ENCODE peak calls at places on chromosomes 13 and 19, in eight cellular contexts. J is colonic mucosa, W is upper lobe of right lung, H is HepG2, Y is prostate gland, K is hepatocyte, Z is ascending aorta, Q is astrocyte. F is an unnamed sample. For H3K27me3, the result is how much of the 10 kb centered on the place peaks cover.

GRCh38 chr19:14073925-14074838 is 1.6 kb downstream of the MISP3 start:
- DNase-seq in J (peak), W (peak), H (no peak), Y (peak), K (peak), Z (no peak), Q (no peak), F (no peak)

GRCh38 chr19:57099199-57099661 is 20.6 kb upstream of the USP29 start:
- DNase-seq in J (peak), W (peak), H (peak), Y (peak), K (peak), Z (peak), Q (peak), F (peak)

GRCh38 chr13:79451500-79451962 is 29.4 kb upstream of the NDFIP2 start:
- DNase-seq in J (no peak), W (no peak), H (no peak), Y (no peak), K (peak), Z (no peak), Q (peak), F (peak)

GRCh38 chr13:39516140-39516539 is 86.9 kb downstream of the LHFPL6 start:
- DNase-seq in J (no peak), W (no peak), H (no peak), Y (no peak), K (no peak), Z (no peak), Q (peak), F (no peak)

GRCh38 chr19:20038358-20039202 is 725 bp downstream of the ZNF682 start:
- DNase-seq in J (no peak), W (no peak), H (no peak), Y (no peak), K (no peak), Z (no peak), Q (peak), F (no peak)

GRCh38 chr13:48624016-48624415 is 29.7 kb upstream of the CYSLTR2 start:
- DNase-seq in J (no peak), W (no peak), H (no peak), Y (no peak), K (no peak), Z (no peak), Q (no peak), F (no peak)

GRCh38 chr13:69324109-69324886 is 783.3 kb upstream of the ATXN8OS start:
- DNase-seq in J (no peak), W (no peak), H (peak), Y (no peak), K (peak), Z (no peak), Q (peak), F (no peak)

GRCh38 chr13:25581351-25581750 is 209.6 kb downstream of the ATP8A2 start:
- DNase-seq in J (no peak), W (no peak), H (no peak), Y (no peak), K (no peak), Z (no peak), Q (no peak), F (no peak)

GRCh38 chr19:33437351-33438015 is 64.0 kb downstream of the CEBPG start:
- DNase-seq in J (no peak), W (peak), H (no peak), Y (no peak), K (no peak), Z (no peak), Q (no peak), F (no peak)

GRCh38 chr13:38902551-38902950 is 88.1 kb downstream of the STOML3 start:
- DNase-seq in J (no peak), W (no peak), H (no peak), Y (no peak), K (no peak), Z (no peak), Q (no peak), F (no peak)

GRCh38 chr19:9917322-9917721 is 19.0 kb downstream of the OLFM2 start:
- DNase-seq in J (peak), W (no peak), H (peak), Y (peak), K (peak), Z (peak), Q (no peak), F (no peak)

GRCh38 chr19:40641306-40641705 is 40.1 kb downstream of the LTBP4 start:
- DNase-seq in J (no peak), W (no peak), H (no peak), Y (no peak), K (no peak), Z (no peak), Q (no peak), F (no peak)

GRCh38 chr13:79710376-79710775 is 229.4 kb downstream of the NDFIP2 start:
- DNase-seq in J (no peak), W (no peak), H (no peak), Y (no peak), K (no peak), Z (no peak), Q (peak), F (no peak)

GRCh38 chr13:98207411-98207810 is 30.3 kb upstream of the RNF113B start:
- DNase-seq in J (no peak), W (no peak), H (no peak), Y (no peak), K (no peak), Z (no peak), Q (peak), F (no peak)

GRCh38 chr13:32415019-32415418 is 12.9 kb downstream of the N4BP2L1 start:
- DNase-seq in J (peak), W (no peak), H (no peak), Y (no peak), K (no peak), Z (no peak), Q (no peak), F (no peak)

GRCh38 chr13:78586706-78587105 is 16.6 kb downstream of the POU4F1 start:
- DNase-seq in J (no peak), W (no peak), H (no peak), Y (no peak), K (no peak), Z (no peak), Q (no peak), F (no peak)

GRCh38 chr19:18776736-18777135 is 14.4 kb downstream of the COMP start:
- DNase-seq in J (no peak), W (no peak), H (no peak), Y (no peak), K (no peak), Z (no peak), Q (no peak), F (no peak)

GRCh38 chr19:40445945-40446784 is 2.0 kb upstream of the SERTAD3 start:
- DNase-seq in J (peak), W (no peak), H (no peak), Y (peak), K (peak), Z (no peak), Q (no peak), F (no peak)

GRCh38 chr13:27044837-27045570 is 126.6 kb downstream of the USP12 start:
- DNase-seq in J (no peak), W (no peak), H (no peak), Y (no peak), K (no peak), Z (no peak), Q (no peak), F (no peak)

GRCh38 chr13:51942189-51942588 is 69.1 kb downstream of the ATP7B start:
- DNase-seq in J (peak), W (no peak), H (no peak), Y (no peak), K (no peak), Z (no peak), Q (no peak), F (peak)

GRCh38 chr13:59906413-59907027 is 257.2 kb downstream of the DIAPH3 start:
- DNase-seq in J (no peak), W (no peak), H (peak), Y (no peak), K (peak), Z (no peak), Q (peak), F (no peak)

GRCh38 chr13:98779695-98780094 is 27.2 kb upstream of the SLC15A1 start:
- DNase-seq in J (no peak), W (no peak), H (no peak), Y (no peak), K (no peak), Z (no peak), Q (no peak), F (no peak)

GRCh38 chr19:18637644-18638630 is 1.1 kb downstream of the KLHL26 start:
- DNase-seq in J (peak), W (no peak), H (no peak), Y (peak), K (peak), Z (no peak), Q (no peak), F (no peak)

DNA sequence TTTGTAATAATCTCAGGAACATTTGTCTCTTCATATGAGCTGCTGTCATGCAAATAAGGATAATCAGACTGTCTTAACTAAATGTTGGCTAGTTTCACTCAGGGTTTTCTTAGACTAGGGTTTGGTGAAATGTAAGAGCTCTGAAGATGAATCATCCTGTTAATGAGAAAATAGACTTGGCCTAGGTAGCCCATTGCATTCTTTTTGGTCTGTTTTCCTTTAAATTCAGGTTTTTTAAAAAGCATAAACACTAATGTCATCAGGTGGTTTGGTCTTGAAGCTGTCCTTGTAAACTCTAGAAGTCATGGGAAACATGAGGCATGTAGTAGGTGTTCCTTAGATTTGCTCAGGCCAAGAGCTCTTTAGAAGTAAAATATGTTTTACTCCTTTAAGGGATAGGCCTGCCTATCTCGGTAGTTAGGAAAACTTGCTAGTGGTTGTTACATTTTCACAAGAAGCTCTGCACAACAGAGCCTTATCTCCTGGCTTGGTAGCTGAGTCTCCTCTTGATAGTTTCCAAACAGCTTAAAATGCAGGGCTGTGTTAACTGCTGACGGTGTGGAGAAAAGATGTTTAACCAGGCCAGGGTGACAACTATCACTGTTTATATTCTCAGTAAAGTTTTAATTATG is 62.0 kb upstream of the C1QTNF9B start:
- DNase-seq in J (no peak), W (no peak), H (no peak), Y (no peak), K (no peak), Z (no peak), Q (peak), F (no peak)
- H3K27ac ChIP-seq in J (no peak), W (no peak), H (no peak), Y (no peak), K (peak), Z (no peak), Q (peak), F (no peak)

GRCh38 chr13:40995997-40996396 is 23.1 kb downstream of the ELF1 start:
- DNase-seq in J (no peak), W (no peak), H (no peak), Y (no peak), K (no peak), Z (no peak), Q (no peak), F (no peak)

GRCh38 chr13:40992678-40993077 is 26.4 kb downstream of the ELF1 start:
- DNase-seq in J (no peak), W (no peak), H (no peak), Y (no peak), K (no peak), Z (no peak), Q (no peak), F (no peak)

GRCh38 chr13:40993987-40994386 is 25.1 kb downstream of the ELF1 start:
- DNase-seq in J (peak), W (no peak), H (no peak), Y (peak), K (peak), Z (no peak), Q (no peak), F (no peak)

GRCh38 chr13:40994581-40995230 is 24.4 kb downstream of the ELF1 start:
- DNase-seq in J (no peak), W (no peak), H (no peak), Y (no peak), K (no peak), Z (no peak), Q (no peak), F (no peak)

DNA sequence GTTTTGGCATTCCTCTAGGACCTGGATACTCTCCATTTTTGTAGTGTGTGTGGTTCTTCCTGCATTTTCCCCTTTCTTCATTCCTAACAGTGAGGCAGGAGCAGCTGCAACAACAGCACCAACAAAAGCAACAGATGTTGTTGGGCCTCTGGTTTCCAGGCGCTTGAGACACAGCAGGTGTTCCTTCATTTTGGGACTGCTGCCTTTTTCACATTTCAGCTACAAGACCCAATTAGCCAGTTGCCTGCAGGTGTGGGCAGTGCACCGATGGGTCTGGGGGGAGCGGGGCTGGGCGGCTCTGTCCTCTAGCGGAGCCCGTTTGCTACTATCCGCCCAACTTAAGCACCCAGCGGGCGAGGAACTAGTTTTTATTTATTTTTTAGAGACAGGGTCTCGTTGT is 26.0 kb downstream of the ELF1 start:
- DNase-seq in J (no peak), W (no peak), H (no peak), Y (no peak), K (no peak), Z (no peak), Q (peak), F (no peak)
- TF ChIP-seq CTCF in J (no peak), W (no peak), H (no peak), Y (no peak), K (no peak), Z (no peak), Q (no peak), F (no peak)

DNA sequence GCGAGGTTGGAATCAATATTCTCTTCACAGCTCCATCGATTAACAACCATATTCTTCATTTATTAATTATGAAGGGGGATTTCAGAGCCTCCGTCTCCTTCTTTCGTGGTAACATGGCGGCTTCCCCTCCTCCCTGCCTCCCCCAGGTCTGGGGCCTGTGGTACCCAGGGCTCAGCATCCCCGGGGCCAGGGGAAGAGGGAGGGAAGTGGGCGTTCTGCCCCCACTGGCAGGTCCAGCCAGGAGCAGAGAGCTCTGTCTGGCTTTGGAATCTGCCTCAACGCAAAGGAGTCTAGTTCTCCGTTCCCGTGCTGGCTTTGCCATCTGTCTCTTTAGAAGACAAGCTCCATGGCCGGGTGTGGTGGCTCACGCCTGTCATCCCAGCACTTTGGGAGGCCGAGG is 37.8 kb upstream of the ONECUT3 start:
- DNase-seq in J (no peak), W (no peak), H (no peak), Y (no peak), K (no peak), Z (no peak), Q (no peak), F (no peak)
- H3K27me3 ChIP-seq in J (under half), W (half or more), H (under half), Y (under half), K (under half), Z (under half), Q (under half), F (under half)

GRCh38 chr19:38669532-38669931 is 22.1 kb downstream of the ACTN4 start:
- DNase-seq in J (no peak), W (no peak), H (no peak), Y (no peak), K (no peak), Z (no peak), Q (no peak), F (peak)
- H3K27ac ChIP-seq in J (peak), W (peak), H (peak), Y (peak), K (peak), Z (peak), Q (no peak), F (no peak)

GRCh38 chr19:5025027-5025426 is 56.1 kb downstream of the KDM4B start:
- DNase-seq in J (no peak), W (no peak), H (no peak), Y (no peak), K (no peak), Z (no peak), Q (no peak), F (no peak)

GRCh38 chr19:5030136-5030820 is 61.4 kb downstream of the KDM4B start:
- DNase-seq in J (no peak), W (no peak), H (no peak), Y (no peak), K (no peak), Z (no peak), Q (no peak), F (no peak)

GRCh38 chr19:5024282-5024681 is 55.4 kb downstream of the KDM4B start:
- DNase-seq in J (no peak), W (no peak), H (no peak), Y (no peak), K (no peak), Z (no peak), Q (no peak), F (no peak)

GRCh38 chr19:5028229-5028886 is 59.4 kb downstream of the KDM4B start:
- DNase-seq in J (no peak), W (no peak), H (no peak), Y (no peak), K (no peak), Z (no peak), Q (no peak), F (no peak)

GRCh38 chr19:5026706-5027273 is 57.9 kb downstream of the KDM4B start:
- DNase-seq in J (no peak), W (no peak), H (no peak), Y (no peak), K (no peak), Z (no peak), Q (no peak), F (no peak)
- TF ChIP-seq CTCF in J (no peak), W (no peak), H (no peak), Y (peak), K (peak), Z (no peak), Q (no peak), F (no peak)

GRCh38 chr19:17286742-17287141 is 5.0 kb downstream of the ANKLE1 start:
- DNase-seq in J (no peak), W (no peak), H (no peak), Y (no peak), K (no peak), Z (no peak), Q (no peak), F (no peak)

GRCh38 chr19:17283504-17283996 is 1.8 kb downstream of the ANKLE1 start:
- DNase-seq in J (no peak), W (no peak), H (no peak), Y (no peak), K (no peak), Z (no peak), Q (no peak), F (no peak)

GRCh38 chr19:17286263-17286662 is 4.6 kb downstream of the ANKLE1 start:
- DNase-seq in J (no peak), W (no peak), H (no peak), Y (no peak), K (no peak), Z (no peak), Q (no peak), F (no peak)

GRCh38 chr19:17282488-17283256 is 971 bp downstream of the ANKLE1 start:
- DNase-seq in J (peak), W (peak), H (peak), Y (peak), K (peak), Z (peak), Q (peak), F (peak)

DNA sequence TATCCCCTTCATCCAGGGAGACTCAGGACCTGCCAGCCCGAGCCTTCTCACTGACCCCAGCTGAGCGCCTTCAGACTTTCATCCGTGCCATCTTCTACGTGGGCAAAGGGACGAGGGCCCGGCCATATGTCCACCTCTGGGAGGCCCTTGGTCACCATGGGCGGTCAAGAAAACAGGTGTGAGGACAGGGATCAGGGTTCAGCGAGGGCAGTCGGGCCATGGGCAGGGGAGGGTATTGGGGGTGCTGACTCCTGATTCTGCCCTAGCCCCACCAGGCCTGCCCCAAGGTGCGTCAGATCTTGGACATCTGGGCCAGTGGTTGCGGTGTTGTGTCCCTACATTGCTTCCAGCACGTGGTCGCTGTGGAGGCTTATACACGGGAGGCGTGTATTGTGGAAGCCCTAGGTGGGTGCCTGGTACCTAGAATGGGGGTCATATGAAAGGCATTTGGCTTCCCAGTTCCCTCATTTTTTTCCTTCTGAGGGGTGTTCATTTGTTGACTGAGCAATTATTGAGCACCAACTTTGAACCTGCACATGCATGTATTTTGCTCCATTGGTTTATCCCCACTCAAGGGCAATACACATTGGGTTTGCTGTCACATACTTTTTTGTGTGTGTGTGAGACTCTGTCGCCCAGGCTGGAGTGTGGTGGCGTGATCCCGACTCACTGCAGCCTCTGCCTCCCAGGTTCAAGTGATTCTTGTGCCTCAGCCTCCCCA is 3.9 kb downstream of the ANKLE1 start:
- DNase-seq in J (no peak), W (no peak), H (no peak), Y (no peak), K (no peak), Z (no peak), Q (no peak), F (no peak)
- H3K27me3 ChIP-seq in J (under half), W (under half), H (under half), Y (under half), K (under half), Z (under half), Q (under half), F (under half)

DNA sequence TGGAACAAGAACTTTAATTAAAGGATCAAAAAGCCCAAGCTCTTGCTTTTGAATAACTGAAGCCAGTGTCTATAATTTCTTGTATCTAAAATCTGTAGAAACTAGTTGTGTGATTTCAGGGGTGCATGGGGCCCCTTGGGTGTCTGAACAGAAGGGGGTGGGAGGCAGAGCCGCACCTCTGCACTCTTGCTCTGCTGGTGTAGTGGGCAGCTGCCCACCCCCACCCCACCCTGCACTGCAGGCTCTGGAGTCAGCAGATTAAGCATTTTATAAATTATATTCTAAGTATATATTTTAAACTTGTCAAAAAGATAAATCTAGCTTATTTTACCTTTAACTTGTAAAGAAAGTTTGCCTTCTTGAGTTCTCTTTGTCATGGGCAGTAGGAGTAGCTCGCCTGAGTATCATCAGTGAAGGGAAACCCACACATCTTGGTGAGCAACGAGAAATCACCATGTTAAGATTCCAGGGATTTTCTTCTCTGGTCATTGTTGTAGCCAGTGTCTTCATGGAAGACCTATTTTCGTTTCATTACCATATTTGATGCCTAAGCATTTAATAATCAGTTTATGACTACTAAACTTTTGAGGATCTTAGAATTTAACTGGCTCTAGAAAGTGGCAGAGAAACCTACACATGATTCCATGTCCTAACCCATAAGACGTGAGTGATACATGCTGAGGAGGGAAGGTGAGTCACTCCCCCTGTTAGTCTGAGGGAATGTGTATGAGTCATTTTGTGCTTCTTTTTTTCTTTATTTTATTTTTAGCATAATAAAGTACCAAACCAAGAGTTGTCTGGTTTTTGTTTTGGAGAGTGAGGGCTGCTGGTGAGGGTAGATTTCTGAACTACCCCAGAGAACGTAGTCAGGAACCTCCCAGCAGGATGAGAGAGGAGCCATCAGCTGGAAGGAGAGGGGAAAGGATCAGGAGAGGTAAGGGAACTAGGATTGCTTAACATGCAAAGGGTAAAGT is 7.7 kb downstream of the UBE2L5 start:
- DNase-seq in J (no peak), W (no peak), H (no peak), Y (no peak), K (peak), Z (no peak), Q (peak), F (no peak)
- H3K27ac ChIP-seq in J (no peak), W (no peak), H (no peak), Y (no peak), K (peak), Z (peak), Q (peak), F (no peak)